ENCODE peak calls at places on chromosome 1, in nine cellular contexts. Q is testis, C is cardiac muscle cell, X is fibroblast of pulmonary artery, W is heart left ventricle, K is body of pancreas, B is pancreas, U is brain microvascular endothelial cell, Y is OCI-LY7. J is an unnamed sample.
A peak's percentile ranks its signal among the peaks of the same experiment; 100 is the strongest.

GRCh38 chr1:24873148-24873547 is 56.9 kb downstream of the RUNX3 start:
- DNase-seq in X (no peak), Q (no peak), U (no peak), W (no peak), K (no peak), B (no peak), Y (no peak), C (no peak), J (no peak)

GRCh38 chr1:63931468-63931867 is 157.7 kb downstream of the ROR1 start:
- DNase-seq in U (peak; percentile 75), W (no peak), C (no peak), Y (no peak), X (peak; percentile 78), Q (no peak), K (no peak), B (no peak), J (no peak)

GRCh38 chr1:247300491-247301175 is 31.0 kb downstream of the ZNF496 start:
- DNase-seq in C (no peak), U (no peak), X (no peak), W (no peak), K (no peak), Q (no peak), Y (no peak), B (no peak), J (no peak)

GRCh38 chr1:172498858-172499257 is 34.1 kb upstream of the SUCO start:
- DNase-seq in W (no peak), C (no peak), Y (no peak), K (no peak), Q (no peak), U (no peak), B (no peak), X (no peak), J (no peak)

GRCh38 chr1:43423672-43424550 is 29.8 kb downstream of the HYI start:
- DNase-seq in K (no peak), B (no peak), X (no peak), Y (no peak), U (no peak), C (no peak), Q (no peak), W (no peak), J (peak; percentile 16)

GRCh38 chr1:232252719-232253118 is 377.2 kb downstream of the SIPA1L2 start:
- DNase-seq in Q (no peak), X (no peak), K (no peak), C (no peak), Y (no peak), W (no peak), B (no peak), U (no peak), J (no peak)

GRCh38 chr1:198932351-198932991 is 293.6 kb downstream of the PTPRC start:
- DNase-seq in X (no peak), K (no peak), W (no peak), U (no peak), B (no peak), Q (no peak), C (no peak), Y (peak; percentile 45), J (no peak)

GRCh38 chr1:39949891-39950290 is 5.1 kb upstream of the MFSD2A start:
- DNase-seq in W (no peak), B (no peak), Q (no peak), U (no peak), X (no peak), C (no peak), K (no peak), Y (peak; percentile 19), J (no peak)

GRCh38 chr1:99098589-99098988 is 93.9 kb upstream of the PLPPR5 start:
- DNase-seq in Y (no peak), X (no peak), B (no peak), Q (no peak), U (no peak), K (no peak), C (no peak), W (no peak), J (no peak)

GRCh38 chr1:96308314-96308713 is 413.3 kb upstream of the PTBP2 start:
- DNase-seq in B (no peak), U (no peak), W (no peak), Y (no peak), X (no peak), C (no peak), Q (no peak), K (no peak), J (no peak)

GRCh38 chr1:228156518-228156875 is 6.8 kb downstream of the GJC2 start:
- DNase-seq in Y (no peak), Q (no peak), C (no peak), W (no peak), U (no peak), B (no peak), K (no peak), X (no peak), J (no peak)

GRCh38 chr1:42928859-42929258 is 29.8 kb downstream of the SLC2A1 start:
- DNase-seq in B (no peak), Q (no peak), U (no peak), C (no peak), K (no peak), X (no peak), Y (no peak), W (no peak), J (no peak)

GRCh38 chr1:246448373-246448772 is 58.7 kb downstream of the SMYD3 start:
- DNase-seq in U (no peak), C (no peak), X (no peak), K (no peak), Y (no peak), W (no peak), B (no peak), Q (no peak), J (no peak)

GRCh38 chr1:19260211-19261138 is 8.9 kb downstream of the MRTO4 start:
- DNase-seq in X (peak; percentile 32), B (no peak), C (no peak), U (peak; percentile 91), K (no peak), Y (no peak), W (no peak), Q (no peak), J (no peak)

GRCh38 chr1:170729608-170730378 is 65.9 kb downstream of the PRRX1 start:
- DNase-seq in B (no peak), W (peak; percentile 26), Y (no peak), X (peak; percentile 70), Q (no peak), U (peak; percentile 21), C (no peak), K (no peak), J (no peak)

GRCh38 chr1:243798726-243799125 is 51.3 kb downstream of the AKT3 start:
- DNase-seq in B (no peak), X (peak; percentile 72), Q (no peak), U (peak; percentile 90), W (no peak), C (no peak), K (no peak), Y (no peak), J (no peak)

GRCh38 chr1:60504206-60504868 is 430.8 kb upstream of the C1orf87 start:
- DNase-seq in X (peak; percentile 50), C (no peak), W (no peak), B (no peak), U (no peak), K (no peak), Q (no peak), Y (no peak), J (no peak)

GRCh38 chr1:222307621-222308020 is 240.3 kb downstream of the HHIPL2 start:
- DNase-seq in U (no peak), K (no peak), X (no peak), B (no peak), Y (no peak), W (no peak), C (no peak), Q (no peak), J (no peak)

GRCh38 chr1:92980732-92981647 is 19.7 kb upstream of the DIPK1A start:
- DNase-seq in Q (no peak), Y (peak; percentile 37), X (no peak), U (no peak), B (no peak), W (no peak), K (no peak), C (no peak), J (no peak)

GRCh38 chr1:184110253-184111204 is 59.0 kb downstream of the TSEN15 start:
- DNase-seq in Q (no peak), C (no peak), K (no peak), X (no peak), Y (no peak), B (no peak), W (no peak), U (no peak), J (no peak)

GRCh38 chr1:236058141-236058626 is 6.7 kb downstream of the NID1 start:
- DNase-seq in U (no peak), W (no peak), Y (no peak), B (no peak), C (no peak), K (no peak), X (peak; percentile 63), Q (no peak), J (no peak)

GRCh38 chr1:81452693-81453344 is 347.9 kb upstream of the ADGRL2 start:
- DNase-seq in U (peak; percentile 4), Q (no peak), X (no peak), Y (no peak), K (no peak), B (no peak), W (no peak), C (no peak), J (no peak)

GRCh38 chr1:2126331-2127180 is 68.0 kb downstream of the FAAP20 start:
- DNase-seq in X (no peak), W (peak; percentile 31), K (no peak), C (no peak), B (no peak), Q (no peak), Y (no peak), U (no peak), J (no peak)
- H3K4me3 ChIP-seq in X (no peak overlapping the region), W (no peak overlapping the region), K (no peak overlapping the region), C (no peak overlapping the region), B (no peak overlapping the region), Q (no peak overlapping the region), Y (no peak overlapping the region), U (no peak overlapping the region), J (no peak overlapping the region)

DNA sequence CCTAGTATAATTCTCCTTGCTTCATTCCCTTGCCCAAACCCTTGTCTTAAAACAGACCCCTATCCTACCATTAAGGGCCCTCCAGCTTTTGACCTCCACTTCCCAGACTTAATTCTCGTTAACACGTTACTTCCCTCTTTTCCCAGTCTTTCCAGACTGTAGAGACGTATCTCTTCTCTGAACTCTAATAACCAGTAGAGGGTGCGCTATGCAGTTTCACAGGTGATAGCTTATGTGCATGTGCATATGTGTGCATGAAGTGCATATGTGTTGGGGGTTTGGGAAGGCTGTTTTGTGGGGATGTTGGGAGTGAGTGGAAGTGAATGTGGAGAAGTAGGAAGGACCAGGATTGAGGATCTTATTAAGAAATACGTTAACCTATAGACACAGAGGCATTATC is 78.1 kb upstream of the CCDC190 start:
- DNase-seq in B (no peak), K (no peak), Q (no peak), U (no peak), W (no peak), Y (no peak), X (no peak), C (no peak), J (no peak)
- TF ChIP-seq CTCF in B (no peak), K (no peak), Q (no peak), U (no peak), W (no peak), Y (no peak), X (no peak), C (no peak), J (no peak)

GRCh38 chr1:220681220-220681847 is 8.8 kb upstream of the C1orf115 start:
- DNase-seq in K (no peak), U (no peak), X (no peak), B (no peak), W (no peak), Y (no peak), C (no peak), Q (no peak), J (no peak)
- H3K4me3 ChIP-seq in K (no peak overlapping the region), U (no peak overlapping the region), X (no peak overlapping the region), B (no peak overlapping the region), W (no peak overlapping the region), Y (no peak overlapping the region), C (no peak overlapping the region), Q (no peak overlapping the region), J (no peak overlapping the region)

GRCh38 chr1:7581754-7582264 is 189.3 kb upstream of the VAMP3 start:
- DNase-seq in Q (peak; percentile 73), X (peak; percentile 2), Y (no peak), K (no peak), W (no peak), B (no peak), U (no peak), C (no peak), J (no peak)
- TF ChIP-seq CTCF in Q (no peak), X (no peak), Y (no peak), K (no peak), W (no peak), B (no peak), U (no peak), C (no peak), J (no peak)